ENCODE peak calls at places on chromosomes 5 and 9, in eight cellular contexts. Y, E, N, Z, K, S, O and G are unnamed samples.

GRCh38 chr9:105993921-105994715 is 299.8 kb downstream of the TMEM38B start:
- DNase-seq in S (no peak), Y (no peak), O (no peak), E (no peak), K (no peak), N (no peak), Z (no peak), G (no peak)

GRCh38 chr5:181223729-181224389 is 778 bp downstream of the TRIM41 start:
- DNase-seq in N (peak), K (no peak), E (no peak), Y (peak), S (peak), Z (no peak), O (peak), G (peak)

GRCh38 chr9:123269316-123269715 is 930 bp upstream of the STRBP start:
- DNase-seq in O (no peak), K (no peak), N (no peak), Y (no peak), E (no peak), Z (no peak), S (peak), G (no peak)

GRCh38 chr9:112049834-112050516 is 125.1 kb downstream of the SUSD1 start:
- DNase-seq in E (no peak), S (no peak), Y (no peak), N (no peak), K (no peak), O (no peak), Z (no peak), G (no peak)

GRCh38 chr9:118689280-118689679 is 680.0 kb downstream of the BRINP1 start:
- DNase-seq in N (no peak), Y (no peak), E (no peak), K (no peak), S (no peak), O (no peak), Z (no peak), G (no peak)

GRCh38 chr5:138344887-138345622 is 7.0 kb downstream of the FAM53C start:
- DNase-seq in K (no peak), E (no peak), N (no peak), O (no peak), S (no peak), Y (no peak), Z (no peak), G (no peak)

GRCh38 chr9:70530716-70531115 is 116.3 kb upstream of the KLF9 start:
- DNase-seq in Y (no peak), E (no peak), S (no peak), K (no peak), Z (no peak), N (no peak), O (no peak), G (no peak)

GRCh38 chr5:103243665-103244064 is 14.9 kb upstream of the MACIR start:
- DNase-seq in O (no peak), E (no peak), Y (no peak), S (no peak), N (no peak), Z (no peak), K (no peak), G (no peak)

GRCh38 chr9:76650692-76651091 is 113.5 kb upstream of the PCA3 start:
- DNase-seq in O (no peak), K (no peak), Y (no peak), Z (no peak), N (no peak), E (no peak), S (no peak), G (no peak)

GRCh38 chr9:35162605-35163315 is 951 bp downstream of the UNC13B start:
- DNase-seq in O (no peak), Z (no peak), K (peak), S (no peak), E (no peak), Y (no peak), N (no peak), G (no peak)

GRCh38 chr9:131656356-131657030 is 83.4 kb downstream of the RAPGEF1 start:
- DNase-seq in K (no peak), N (peak), S (peak), O (peak), Y (peak), E (no peak), Z (peak), G (no peak)

GRCh38 chr9:18520395-18520794 is 46.4 kb downstream of the ADAMTSL1 start:
- DNase-seq in E (no peak), K (no peak), Y (no peak), N (no peak), O (no peak), Z (no peak), S (no peak), G (no peak)

GRCh38 chr5:82956600-82956999 is 120.6 kb downstream of the TMEM167A start:
- DNase-seq in K (no peak), Z (no peak), Y (no peak), O (no peak), S (no peak), N (no peak), E (no peak), G (no peak)

GRCh38 chr9:126150411-126151030 is 176.1 kb upstream of the MVB12B start:
- DNase-seq in Y (no peak), K (no peak), S (no peak), O (no peak), N (peak), Z (no peak), E (no peak), G (peak)

GRCh38 chr9:28264368-28264767 is 691.1 kb upstream of the C9orf72 start:
- DNase-seq in K (peak), E (no peak), Y (no peak), Z (no peak), N (no peak), S (no peak), O (no peak), G (no peak)

GRCh38 chr5:1568201-1568979 is 44.6 kb upstream of the LPCAT1 start:
- DNase-seq in E (no peak), N (no peak), K (peak), Z (no peak), Y (no peak), O (no peak), S (no peak), G (no peak)

GRCh38 chr9:11933926-11934325 is 759.3 kb upstream of the TYRP1 start:
- DNase-seq in K (no peak), Z (no peak), O (no peak), Y (no peak), S (no peak), N (no peak), E (no peak), G (no peak)

GRCh38 chr9:87234854-87235253 is 262.8 kb upstream of the DAPK1 start:
- DNase-seq in E (no peak), K (no peak), N (no peak), O (no peak), S (no peak), Y (no peak), Z (no peak), G (no peak)

GRCh38 chr5:149702607-149702952 is 27.5 kb upstream of the PPARGC1B start:
- DNase-seq in N (no peak), O (no peak), S (no peak), Y (no peak), E (no peak), K (no peak), Z (no peak), G (no peak)

GRCh38 chr5:95917207-95917606 is 44.4 kb downstream of the ELL2 start:
- DNase-seq in K (no peak), Y (no peak), Z (no peak), E (no peak), S (no peak), N (no peak), O (no peak), G (no peak)

GRCh38 chr9:126564716-126565115 is 49.0 kb upstream of the LMX1B start:
- DNase-seq in Z (no peak), E (no peak), N (no peak), K (no peak), Y (no peak), S (no peak), O (no peak), G (no peak)

GRCh38 chr9:91391426-91392217 is 29.9 kb upstream of the AUH start:
- DNase-seq in K (no peak), Y (no peak), E (no peak), N (peak), S (no peak), Z (no peak), O (no peak), G (no peak)

GRCh38 chr5:169765597-169765996 is 128.5 kb downstream of the DOCK2 start:
- DNase-seq in S (no peak), E (no peak), K (no peak), N (no peak), Z (no peak), O (no peak), Y (no peak), G (no peak)

GRCh38 chr9:129580211-129580915 is 40.5 kb downstream of the C9orf50 start:
- DNase-seq in K (no peak), S (no peak), E (no peak), O (no peak), N (no peak), Z (no peak), Y (no peak), G (no peak)

GRCh38 chr5:14901462-14902051 is 30.0 kb upstream of the ANKH start:
- DNase-seq in S (no peak), O (no peak), N (no peak), K (no peak), Z (no peak), E (no peak), Y (no peak), G (no peak)

GRCh38 chr9:8845376-8845775 is 1045.8 kb upstream of the DMAC1 start:
- DNase-seq in N (no peak), Z (no peak), O (no peak), Y (peak), K (no peak), E (no peak), S (no peak), G (no peak)

GRCh38 chr5:95858023-95858461 is 35.5 kb upstream of the GLRX start:
- DNase-seq in E (peak), K (peak), Z (no peak), S (no peak), Y (no peak), N (no peak), O (peak), G (peak)

GRCh38 chr5:148791334-148791667 is 35.1 kb upstream of the ADRB2 start:
- DNase-seq in Z (no peak), Y (no peak), E (no peak), N (no peak), K (peak), S (no peak), O (no peak), G (no peak)

GRCh38 chr5:55711531-55712022 is 547 bp downstream of the SLC38A9 start:
- DNase-seq in O (no peak), Y (no peak), K (no peak), E (no peak), S (peak), Z (no peak), N (no peak), G (no peak)
- TF ChIP-seq CTCF in O (no peak), Y (no peak), K (no peak), E (no peak), S (no peak), Z (no peak), N (no peak), G (no peak)

GRCh38 chr9:133375116-133375723 is 640 bp downstream of the SURF4 start:
- DNase-seq in Z (no peak), O (no peak), E (no peak), K (peak), S (no peak), N (peak), Y (no peak), G (no peak)
- TF ChIP-seq CTCF in Z (no peak), O (no peak), E (no peak), K (no peak), S (no peak), N (no peak), Y (no peak), G (no peak)

GRCh38 chr5:135010502-135011354 is 23.3 kb downstream of the PITX1 start:
- DNase-seq in E (no peak), Y (no peak), Z (no peak), N (peak), K (no peak), S (no peak), O (no peak), G (peak)
- TF ChIP-seq CTCF in E (no peak), Y (no peak), Z (no peak), N (no peak), K (peak), S (no peak), O (peak), G (no peak)

GRCh38 chr5:10319202-10319851 is 11.6 kb upstream of the CMBL start:
- DNase-seq in Z (no peak), O (peak), S (no peak), N (no peak), E (peak), Y (no peak), K (no peak), G (no peak)
- TF ChIP-seq CTCF in Z (no peak), O (no peak), S (no peak), N (no peak), E (no peak), Y (peak), K (no peak), G (no peak)

GRCh38 chr5:168291961-168292782 is 727 bp downstream of the WWC1 start:
- DNase-seq in E (no peak), Y (no peak), K (no peak), S (no peak), N (no peak), Z (no peak), O (no peak), G (no peak)

GRCh38 chr5:168290902-168291280 is 554 bp upstream of the WWC1 start:
- DNase-seq in E (no peak), S (no peak), Y (no peak), O (no peak), N (no peak), K (no peak), Z (no peak), G (no peak)

GRCh38 chr5:168292783-168293696 is 1.6 kb downstream of the WWC1 start:
- DNase-seq in S (no peak), N (no peak), O (no peak), Y (no peak), E (no peak), Z (no peak), K (no peak), G (no peak)

GRCh38 chr5:168288349-168289245 is 2.8 kb upstream of the WWC1 start:
- DNase-seq in E (no peak), S (no peak), K (peak), N (peak), O (no peak), Z (no peak), Y (no peak), G (no peak)

DNA sequence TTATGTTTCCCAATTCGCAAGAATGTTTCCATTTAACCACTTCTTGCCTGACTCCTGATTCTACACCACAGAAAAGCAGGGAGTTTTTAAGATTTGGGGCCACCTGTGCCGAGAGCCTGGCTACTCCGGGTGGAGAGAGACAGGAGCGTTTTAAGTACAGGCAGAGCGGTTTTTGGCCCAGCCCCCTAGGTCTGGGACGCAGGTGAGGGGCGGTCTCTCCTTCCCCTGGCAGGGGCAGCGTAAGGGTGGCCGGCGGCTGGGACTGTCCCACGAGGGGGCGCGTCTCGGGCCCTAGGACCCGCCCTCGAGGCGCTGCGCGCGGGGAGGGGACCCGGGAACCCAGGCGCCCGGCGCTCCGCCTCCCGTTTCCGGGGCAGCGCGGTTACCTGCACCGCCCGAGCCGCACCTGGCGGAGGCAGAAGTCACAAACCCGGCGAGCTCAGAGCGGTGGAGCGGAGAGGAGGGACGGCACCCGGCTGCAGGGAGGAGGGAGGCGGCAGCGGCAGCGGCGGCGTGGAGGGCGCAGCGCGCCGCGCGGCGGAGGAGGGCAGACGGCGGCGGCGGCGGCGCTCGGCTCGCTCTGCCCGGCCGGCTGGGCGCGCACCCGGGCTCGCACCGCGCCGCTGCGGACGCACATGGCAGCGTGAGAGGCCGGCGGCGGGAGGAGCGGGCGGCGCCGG is at the start of gene WWC1:
- DNase-seq in Y (peak), N (peak), E (no peak), S (peak), Z (peak), K (peak), O (peak), G (no peak)
- TF ChIP-seq CTCF in Y (peak), N (no peak), E (no peak), S (no peak), Z (no peak), K (no peak), O (no peak), G (no peak)

GRCh38 chr9:33222031-33222430 is 17.9 kb upstream of the SPINK4 start:
- DNase-seq in S (no peak), E (no peak), Y (no peak), K (peak), O (no peak), Z (no peak), N (no peak), G (no peak)

GRCh38 chr9:33220681-33221567 is 19.0 kb upstream of the SPINK4 start:
- DNase-seq in S (no peak), K (no peak), E (no peak), Y (peak), Z (no peak), O (no peak), N (no peak), G (no peak)

GRCh38 chr9:33225319-33226152 is 14.4 kb upstream of the SPINK4 start:
- DNase-seq in Y (no peak), N (peak), O (no peak), Z (peak), E (peak), K (peak), S (no peak), G (no peak)

GRCh38 chr9:33221568-33221884 is 18.4 kb upstream of the SPINK4 start:
- DNase-seq in S (no peak), O (no peak), Z (no peak), Y (no peak), N (no peak), E (no peak), K (no peak), G (no peak)

DNA sequence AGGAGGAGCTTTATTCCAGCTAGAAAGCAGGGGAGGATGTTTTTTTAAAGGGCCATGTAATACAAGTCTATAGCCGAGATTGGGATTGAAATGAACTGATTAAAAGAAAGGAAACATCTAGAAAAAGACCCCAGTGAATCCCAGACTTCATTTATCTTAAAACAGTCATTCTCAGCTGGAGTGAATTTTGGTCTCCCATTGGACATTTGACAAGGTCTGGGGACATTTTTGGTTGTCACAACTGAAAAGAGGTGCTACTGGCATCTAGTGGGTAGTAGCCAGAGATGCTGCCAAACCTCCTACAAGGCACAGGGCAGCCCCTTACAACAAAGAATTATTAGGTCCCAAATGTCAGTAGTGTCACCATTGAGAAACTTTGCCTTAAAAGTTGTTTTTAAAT is 16.3 kb upstream of the SPINK4 start:
- DNase-seq in O (no peak), E (no peak), Y (no peak), K (no peak), S (no peak), N (no peak), Z (no peak), G (no peak)
- TF ChIP-seq CTCF in O (no peak), E (no peak), Y (peak), K (peak), S (no peak), N (no peak), Z (no peak), G (no peak)

DNA sequence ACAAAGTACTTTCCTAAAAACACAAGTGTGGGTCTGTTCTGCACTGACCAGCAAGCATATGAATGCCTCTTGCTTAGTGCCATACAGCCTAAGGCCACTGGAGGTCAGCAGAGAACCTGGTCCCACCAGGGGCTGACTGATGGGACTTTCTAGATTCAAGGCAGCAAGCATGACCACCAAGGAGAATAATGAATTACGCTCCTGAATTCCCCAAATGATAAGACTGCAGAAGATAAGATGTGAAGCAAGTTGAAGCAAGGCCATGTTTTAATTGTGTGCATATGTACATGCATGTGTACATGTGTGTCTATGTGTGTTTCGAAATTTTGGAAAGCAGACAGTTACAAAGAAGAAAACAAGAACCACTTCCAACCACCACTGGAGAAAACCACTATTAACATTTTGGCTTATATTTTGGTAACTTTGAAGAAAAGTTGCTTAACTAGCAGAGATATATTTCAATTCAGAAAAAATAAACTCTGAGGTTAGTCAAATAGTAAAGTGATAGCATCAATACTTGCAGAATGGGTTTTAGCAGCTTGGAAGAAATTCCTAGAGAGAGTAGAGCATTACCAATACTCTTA is 70.5 kb downstream of the ERP44 start:
- DNase-seq in O (peak), E (peak), K (peak), Y (peak), N (peak), S (peak), Z (peak), G (peak)
- TF ChIP-seq CTCF in O (peak), E (peak), K (peak), Y (peak), N (peak), S (peak), Z (peak), G (peak)

GRCh38 chr9:101092922-101093321 is 64.4 kb downstream of the PLPPR1 start:
- DNase-seq in O (no peak), Z (no peak), S (no peak), E (no peak), K (no peak), Y (no peak), N (no peak), G (no peak)

GRCh38 chr9:101093620-101094019 is 65.1 kb downstream of the PLPPR1 start:
- DNase-seq in E (no peak), K (peak), S (no peak), Z (no peak), N (no peak), O (no peak), Y (no peak), G (no peak)

GRCh38 chr9:101098392-101098791 is 69.9 kb downstream of the PLPPR1 start:
- DNase-seq in Y (no peak), N (no peak), E (no peak), S (no peak), Z (no peak), O (no peak), K (no peak), G (no peak)

GRCh38 chr9:101094686-101095085 is 66.2 kb downstream of the PLPPR1 start:
- DNase-seq in Z (no peak), N (no peak), O (no peak), Y (no peak), K (no peak), S (no peak), E (no peak), G (no peak)

GRCh38 chr9:101097210-101097609 is 68.7 kb downstream of the PLPPR1 start:
- DNase-seq in N (no peak), S (no peak), K (no peak), Y (no peak), E (no peak), Z (no peak), O (no peak), G (no peak)
- TF ChIP-seq CTCF in N (no peak), S (no peak), K (no peak), Y (no peak), E (no peak), Z (no peak), O (no peak), G (no peak)

GRCh38 chr9:42388146-42388690 is 204.8 kb downstream of the SPATA31A6 start:
- DNase-seq in E (no peak), O (no peak), Z (no peak), S (no peak), N (no peak), K (no peak), Y (no peak), G (no peak)
- TF ChIP-seq CTCF in E (no peak), O (no peak), Z (no peak), S (no peak), N (no peak), K (no peak), Y (no peak), G (no peak)